ENCODE peak calls at places on chromosomes 7 and 10, in nine cellular contexts. Z, R, Q, F, M, H, D, G and W are unnamed samples.

GRCh38 chr10:67664936-67665335 is 31.1 kb downstream of the CTNNA3 start:
- DNase-seq in Q (no peak), F (no peak), Z (no peak), M (no peak), G (no peak), H (no peak), D (no peak), R (no peak), W (no peak)

GRCh38 chr7:150904342-150904909 is 52.1 kb downstream of the AOC1 start:
- DNase-seq in H (peak; percentile 21), M (no peak), G (no peak), Q (no peak), F (no peak), R (no peak), Z (no peak), D (no peak), W (no peak)

GRCh38 chr7:836429-836828 is 4.2 kb downstream of the SUN1 start:
- DNase-seq in D (peak; percentile 72), G (no peak), Q (no peak), F (no peak), R (no peak), Z (no peak), M (no peak), H (peak; percentile 60), W (no peak)

GRCh38 chr10:101397140-101397539 is 43.2 kb downstream of the BTRC start:
- DNase-seq in R (no peak), D (no peak), Z (peak; percentile 42), M (no peak), H (peak; percentile 78), G (peak; percentile 27), Q (no peak), F (peak; percentile 64), W (no peak)

GRCh38 chr7:106418094-106418493 is 133.3 kb upstream of the NAMPT start:
- DNase-seq in Z (no peak), D (no peak), F (no peak), M (no peak), H (peak; percentile 54), R (no peak), G (no peak), Q (no peak), W (no peak)

GRCh38 chr10:103618575-103619423 is 125.3 kb downstream of the NEURL1 start:
- DNase-seq in F (no peak), Z (peak; percentile 72), D (no peak), Q (peak; percentile 94), R (no peak), M (peak; percentile 71), G (no peak), H (no peak), W (no peak)

GRCh38 chr10:659710-660141 is 29.7 kb downstream of the DIP2C start:
- DNase-seq in Q (no peak), D (peak; percentile 5), Z (no peak), F (no peak), G (no peak), M (peak; percentile 4), R (no peak), H (peak; percentile 71), W (no peak)

GRCh38 chr10:72756674-72757385 is 64.9 kb downstream of the MCU start:
- DNase-seq in F (no peak), R (no peak), H (peak; percentile 86), D (peak; percentile 69), Q (no peak), Z (no peak), M (no peak), G (no peak), W (no peak)

GRCh38 chr7:35004531-35005096 is 32.7 kb downstream of the DPY19L1 start:
- DNase-seq in R (no peak), M (no peak), G (no peak), D (no peak), H (peak; percentile 78), F (no peak), Z (no peak), Q (no peak), W (no peak)

GRCh38 chr7:98998821-98999725 is 120.7 kb downstream of the TRRAP start:
- DNase-seq in Q (no peak), F (no peak), G (no peak), H (no peak), R (no peak), M (no peak), D (peak; percentile 36), Z (no peak), W (peak; percentile 50)

GRCh38 chr7:26964409-26964808 is 100.0 kb upstream of the SKAP2 start:
- DNase-seq in F (no peak), R (no peak), Q (no peak), Z (no peak), M (no peak), G (no peak), H (no peak), D (no peak), W (no peak)

GRCh38 chr10:129505500-129506075 is 38.5 kb downstream of the MGMT start:
- DNase-seq in G (no peak), Z (no peak), D (no peak), F (no peak), R (no peak), Q (no peak), M (no peak), H (no peak), W (no peak)

GRCh38 chr10:85614566-85614965 is 752.0 kb downstream of the GRID1 start:
- DNase-seq in M (no peak), R (no peak), G (no peak), F (no peak), Z (no peak), Q (no peak), H (no peak), D (no peak), W (no peak)

GRCh38 chr10:85612833-85613232 is 753.8 kb downstream of the GRID1 start:
- DNase-seq in D (peak; percentile 74), F (peak; percentile 29), H (no peak), Z (no peak), M (no peak), Q (no peak), R (no peak), G (no peak), W (no peak)

GRCh38 chr10:85611746-85612377 is 754.7 kb downstream of the GRID1 start:
- DNase-seq in Q (no peak), D (peak; percentile 22), H (no peak), R (no peak), G (no peak), F (peak; percentile 10), Z (no peak), M (no peak), W (no peak)

GRCh38 chr10:85612378-85612775 is 754.2 kb downstream of the GRID1 start:
- DNase-seq in H (no peak), R (no peak), G (no peak), F (peak; percentile 75), D (peak; percentile 24), Q (no peak), Z (no peak), M (no peak), W (no peak)

DNA sequence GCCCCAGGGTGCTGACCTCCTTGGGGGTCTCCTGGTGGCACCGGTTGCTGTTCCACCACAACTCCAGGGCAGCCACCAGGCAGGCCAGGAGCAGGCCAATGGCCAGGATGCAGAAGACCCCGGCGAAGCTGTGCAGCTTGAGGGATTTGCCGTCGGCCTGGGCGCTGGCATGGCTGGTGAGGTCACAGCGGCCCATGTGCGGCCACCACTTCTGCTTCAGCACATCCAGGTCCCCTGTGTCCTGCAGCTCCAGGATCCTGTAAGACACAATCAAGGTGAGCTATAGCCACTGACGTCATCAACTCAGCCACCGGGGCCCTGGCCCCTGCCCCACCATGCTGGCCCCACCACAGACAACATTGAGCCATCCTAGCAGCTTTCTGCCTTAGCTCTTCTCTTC is 753.2 kb downstream of the GRID1 start:
- DNase-seq in F (no peak), Q (no peak), H (no peak), D (peak; percentile 38), Z (no peak), M (no peak), G (no peak), R (no peak), W (no peak)
- H3K4me1 ChIP-seq in F (peaks cover 35% of the 10 kb centered on the region), Q (no peaks in the 10 kb centered on the region), H (no peaks in the 10 kb centered on the region), D (no peaks in the 10 kb centered on the region), Z (no peaks in the 10 kb centered on the region), M (no peaks in the 10 kb centered on the region), G (peaks cover 43% of the 10 kb centered on the region), R (peaks cover 42% of the 10 kb centered on the region), W (no peaks in the 10 kb centered on the region)

DNA sequence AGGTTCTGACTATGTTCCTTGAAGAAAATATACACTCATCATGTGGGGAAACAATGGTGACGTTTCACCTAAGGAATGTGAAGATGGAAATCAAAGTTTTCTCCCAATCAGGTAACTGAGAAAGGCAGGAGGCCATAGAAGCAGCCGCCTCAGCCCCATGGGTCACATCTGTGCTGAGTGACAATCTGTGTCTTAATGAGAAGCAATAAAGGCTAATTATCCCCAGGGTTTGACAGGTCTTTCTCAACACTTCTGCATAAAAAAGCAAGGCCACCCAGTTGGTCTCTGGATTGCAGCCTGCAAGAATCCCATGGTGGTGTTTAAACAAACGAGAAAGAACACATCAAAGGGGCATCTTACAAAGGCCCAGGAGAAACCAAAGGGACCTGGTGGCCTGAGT is 91.1 kb upstream of the TNS3 start:
- DNase-seq in G (no peak), M (no peak), H (no peak), Z (no peak), Q (no peak), D (peak; percentile 86), F (no peak), R (no peak), W (no peak)
- H3K4me1 ChIP-seq in G (no peaks in the 10 kb centered on the region), M (no peaks in the 10 kb centered on the region), H (no peaks in the 10 kb centered on the region), Z (peaks cover 3% of the 10 kb centered on the region), Q (peaks cover 4% of the 10 kb centered on the region), D (no peaks in the 10 kb centered on the region), F (no peaks in the 10 kb centered on the region), R (no peaks in the 10 kb centered on the region), W (peaks cover 6% of the 10 kb centered on the region)

GRCh38 chr7:149404830-149405229 is 56.0 kb downstream of the ZNF777 start:
- DNase-seq in G (no peak), M (no peak), Q (no peak), D (no peak), F (no peak), R (no peak), H (no peak), Z (no peak), W (no peak)
- H3K4me1 ChIP-seq in G (no peaks in the 10 kb centered on the region), M (no peaks in the 10 kb centered on the region), Q (no peaks in the 10 kb centered on the region), D (no peaks in the 10 kb centered on the region), F (no peaks in the 10 kb centered on the region), R (no peaks in the 10 kb centered on the region), H (no peaks in the 10 kb centered on the region), Z (no peaks in the 10 kb centered on the region), W (no peaks in the 10 kb centered on the region)

DNA sequence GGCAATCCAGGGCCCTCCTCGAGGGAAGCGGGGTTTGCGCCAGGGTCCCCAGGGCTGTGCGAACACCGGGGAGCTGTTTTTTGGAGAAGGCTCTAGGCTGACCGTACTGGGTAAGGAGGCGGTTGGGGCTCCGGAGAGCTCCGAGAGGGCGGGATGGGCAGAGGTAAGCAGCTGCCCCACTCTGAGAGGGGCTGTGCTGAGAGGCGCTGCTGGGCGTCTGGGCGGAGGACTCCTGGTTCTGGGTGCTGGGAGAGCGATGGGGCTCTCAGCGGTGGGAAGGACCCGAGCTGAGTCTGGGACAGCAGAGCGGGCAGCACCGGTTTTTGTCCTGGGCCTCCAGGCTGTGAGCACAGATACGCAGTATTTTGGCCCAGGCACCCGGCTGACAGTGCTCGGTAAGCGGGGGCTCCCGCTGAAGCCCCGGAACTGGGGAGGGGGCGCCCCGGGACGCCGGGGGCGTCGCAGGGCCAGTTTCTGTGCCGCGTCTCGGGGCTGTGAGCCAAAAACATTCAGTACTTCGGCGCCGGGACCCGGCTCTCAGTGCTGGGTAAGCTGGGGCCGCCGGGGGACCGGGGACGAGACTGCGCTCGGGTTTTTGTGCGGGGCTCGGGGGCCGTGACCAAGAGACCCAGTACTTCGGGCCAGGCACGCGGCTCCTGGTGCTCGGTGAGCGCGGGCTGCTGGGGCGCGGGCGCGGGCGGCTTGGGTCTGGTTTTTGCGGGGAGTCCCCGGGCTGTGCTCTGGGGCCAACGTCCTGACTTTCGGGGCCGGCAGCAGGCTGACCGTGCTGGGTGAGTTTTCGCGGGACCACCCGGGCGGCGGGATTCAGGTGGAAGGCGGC is 26.0 kb downstream of the PRSS2 start:
- DNase-seq in H (no peak), F (peak; percentile 41), G (no peak), Q (no peak), M (no peak), Z (no peak), R (no peak), D (peak; percentile 80), W (no peak)
- H3K4me1 ChIP-seq in H (peaks cover 28% of the 10 kb centered on the region), F (peaks cover 70% of the 10 kb centered on the region), G (peaks cover 63% of the 10 kb centered on the region), Q (peaks cover 3% of the 10 kb centered on the region), M (peaks cover 16% of the 10 kb centered on the region), Z (peaks cover 14% of the 10 kb centered on the region), R (peaks cover 56% of the 10 kb centered on the region), D (no peaks in the 10 kb centered on the region), W (peaks cover 15% of the 10 kb centered on the region)